ENCODE peak calls at places on chromosomes 12 and 14, in nine cellular contexts. X is PC-9, G is mesothelial cell of epicardium, N is left lung, D is AG10803, I is suprapubic skin, B is bronchial epithelial cell, M is kidney, C is brain microvascular endothelial cell. A is an unnamed sample.

GRCh38 chr14:22007278-22008097 is 333.9 kb upstream of the OR4E1 start:
- DNase-seq in X (no peak), G (no peak), C (no peak), D (no peak), M (no peak), I (no peak), B (no peak), N (no peak), A (no peak)

GRCh38 chr12:131757111-131757510 is 46.2 kb downstream of the SFSWAP start:
- DNase-seq in C (no peak), D (no peak), X (no peak), N (no peak), B (no peak), G (no peak), I (no peak), M (no peak), A (no peak)

GRCh38 chr12:93722757-93723567 is 45.8 kb downstream of the CRADD start:
- DNase-seq in D (peak; percentile 27), X (peak; percentile 93), B (peak; percentile 62), N (no peak), G (no peak), I (no peak), M (no peak), C (no peak), A (no peak)

GRCh38 chr14:21087294-21088091 is 11.0 kb downstream of the ZNF219 start:
- DNase-seq in M (no peak), B (peak; percentile 84), C (peak; percentile 95), D (peak; percentile 94), N (no peak), I (no peak), X (no peak), G (no peak), A (no peak)

GRCh38 chr14:82354126-82354525 is 820.5 kb upstream of the SEL1L start:
- DNase-seq in M (no peak), C (no peak), B (no peak), G (no peak), D (no peak), X (no peak), N (no peak), I (no peak), A (no peak)

GRCh38 chr12:7054925-7055324 is 5.6 kb upstream of the C1S start:
- DNase-seq in I (no peak), C (no peak), N (no peak), M (no peak), G (no peak), D (no peak), B (no peak), X (no peak), A (no peak)

GRCh38 chr12:67519824-67520433 is 128.6 kb upstream of the DYRK2 start:
- DNase-seq in X (peak; percentile 80), D (no peak), B (no peak), G (no peak), I (peak; percentile 62), N (no peak), M (no peak), C (no peak), A (no peak)

GRCh38 chr14:58922211-58922940 is 266.1 kb upstream of the DAAM1 start:
- DNase-seq in D (peak; percentile 70), N (no peak), X (no peak), M (no peak), C (no peak), G (no peak), B (peak; percentile 59), I (no peak), A (no peak)

GRCh38 chr12:98587084-98587483 is 6.4 kb upstream of the SLC25A3 start:
- DNase-seq in N (no peak), M (no peak), D (no peak), X (no peak), B (no peak), C (no peak), G (no peak), I (no peak), A (no peak)

GRCh38 chr12:10235761-10236631 is 23.3 kb downstream of the GABARAPL1 start:
- DNase-seq in G (no peak), B (peak; percentile 28), C (no peak), I (no peak), D (peak; percentile 41), X (peak; percentile 43), M (no peak), N (no peak), A (no peak)

GRCh38 chr14:101359221-101360044 is 201.9 kb upstream of the DIO3 start:
- DNase-seq in D (peak; percentile 3), I (no peak), C (no peak), B (no peak), X (peak; percentile 83), M (no peak), N (no peak), G (no peak), A (peak; percentile 73)

GRCh38 chr12:58896278-58896677 is 24.0 kb downstream of the LRIG3 start:
- DNase-seq in I (no peak), B (peak; percentile 69), C (no peak), G (no peak), N (no peak), D (no peak), M (no peak), X (peak; percentile 63), A (no peak)

GRCh38 chr12:59055204-59055839 is 135.0 kb upstream of the LRIG3 start:
- DNase-seq in G (no peak), B (peak; percentile 99), D (peak; percentile 62), M (no peak), N (no peak), X (peak; percentile 95), I (no peak), C (peak; percentile 75), A (no peak)

DNA sequence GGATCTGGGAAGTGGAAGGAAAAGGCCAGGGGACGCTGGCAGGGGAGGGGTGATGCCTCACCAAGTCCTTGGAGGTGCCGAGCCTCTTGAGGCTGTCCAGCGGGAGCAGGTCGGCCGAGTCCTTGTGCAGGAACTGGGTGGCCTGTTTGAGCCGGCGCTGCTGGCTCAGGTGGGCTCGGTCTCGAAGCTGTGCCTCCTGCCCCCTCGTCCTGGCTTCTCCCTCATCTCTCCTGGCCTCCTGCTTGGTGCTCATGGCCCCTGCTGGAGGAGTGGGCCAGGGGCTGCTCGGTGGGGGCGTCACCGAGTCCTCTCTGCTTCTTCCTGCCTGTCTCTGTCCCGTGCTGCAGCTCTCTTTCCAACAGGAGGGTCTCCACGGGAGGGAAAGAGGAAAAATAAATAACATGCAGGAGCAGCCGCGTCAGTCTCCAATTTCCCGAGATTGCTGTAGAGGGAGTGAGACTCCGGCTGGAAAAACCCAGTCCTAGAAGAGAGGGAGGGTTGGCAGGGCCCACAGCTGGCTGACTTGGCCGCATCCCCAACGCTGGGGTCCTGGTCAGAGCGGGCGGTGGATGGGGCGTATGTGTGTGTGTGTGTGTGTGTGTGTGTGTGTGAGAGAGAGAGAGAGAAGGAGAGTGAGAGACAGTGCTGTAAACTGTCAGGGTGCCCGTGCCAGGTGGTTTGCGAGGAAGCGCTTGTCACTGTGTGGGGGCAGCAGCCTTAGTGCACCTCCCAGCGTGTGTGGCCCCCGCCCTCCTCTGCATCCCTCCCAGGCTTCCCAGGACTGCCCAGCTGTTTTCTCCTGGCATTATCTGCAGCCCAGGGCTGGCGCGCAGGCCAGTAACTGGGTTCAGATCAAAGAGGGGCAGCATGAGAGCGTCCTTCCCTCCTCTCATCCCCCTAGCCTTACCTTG is at the start of gene NRIP2:
- DNase-seq in B (no peak), I (no peak), C (peak; percentile 32), M (peak; percentile 81), D (peak; percentile 35), N (no peak), X (no peak), G (peak; percentile 60), A (no peak)
- TF ChIP-seq CTCF in B (no peak), I (no peak), C (peak; percentile 36), M (no peak), D (peak; percentile 16), N (no peak), X (no peak), G (no peak), A (peak; percentile 19)

GRCh38 chr12:77724367-77724957 is 106.2 kb upstream of the NAV3 start:
- DNase-seq in G (no peak), D (peak; percentile 45), B (peak; percentile 52), C (peak; percentile 48), M (no peak), N (no peak), I (no peak), X (no peak), A (no peak)
- TF ChIP-seq CTCF in G (peak; percentile 50), D (peak; percentile 79), B (peak; percentile 55), C (peak; percentile 66), M (peak; percentile 60), N (peak; percentile 34), I (no peak), X (peak; percentile 70), A (no peak)

DNA sequence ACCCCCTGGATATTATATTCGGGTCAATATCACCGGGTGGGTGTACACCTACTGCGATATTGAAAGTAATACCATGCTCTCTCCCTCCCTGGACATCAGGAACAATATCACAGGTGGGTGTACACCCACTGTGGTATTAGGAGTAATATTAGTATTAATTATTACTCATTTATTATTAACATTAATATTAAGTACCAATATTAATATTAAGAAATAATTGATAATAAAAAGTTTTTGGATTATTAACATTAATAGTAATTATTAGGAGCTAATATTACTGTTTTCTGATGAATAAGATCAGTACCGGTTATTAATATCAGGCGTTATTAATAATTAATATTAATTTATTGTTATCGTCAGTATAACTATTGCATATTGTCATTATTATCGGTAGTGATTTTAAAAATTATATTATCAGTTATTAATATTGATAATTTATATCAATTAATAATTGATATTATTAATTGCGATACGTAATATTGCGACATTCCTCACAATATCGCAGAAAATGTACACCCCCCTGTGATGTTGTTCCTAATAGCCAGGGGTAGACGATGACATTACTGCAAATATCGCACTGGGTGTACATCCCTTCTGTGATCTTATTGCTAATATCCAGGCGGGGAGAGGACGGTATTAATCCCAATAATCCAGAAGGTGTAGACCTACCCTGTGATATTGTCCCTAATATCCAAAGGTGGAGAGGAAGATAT is 17.0 kb downstream of the SMIM41 start:
- DNase-seq in I (no peak), B (no peak), N (no peak), D (no peak), C (no peak), G (no peak), X (no peak), M (no peak), A (no peak)
- TF ChIP-seq CTCF in I (no peak), B (no peak), N (no peak), D (no peak), C (no peak), G (no peak), X (no peak), M (no peak), A (no peak)

DNA sequence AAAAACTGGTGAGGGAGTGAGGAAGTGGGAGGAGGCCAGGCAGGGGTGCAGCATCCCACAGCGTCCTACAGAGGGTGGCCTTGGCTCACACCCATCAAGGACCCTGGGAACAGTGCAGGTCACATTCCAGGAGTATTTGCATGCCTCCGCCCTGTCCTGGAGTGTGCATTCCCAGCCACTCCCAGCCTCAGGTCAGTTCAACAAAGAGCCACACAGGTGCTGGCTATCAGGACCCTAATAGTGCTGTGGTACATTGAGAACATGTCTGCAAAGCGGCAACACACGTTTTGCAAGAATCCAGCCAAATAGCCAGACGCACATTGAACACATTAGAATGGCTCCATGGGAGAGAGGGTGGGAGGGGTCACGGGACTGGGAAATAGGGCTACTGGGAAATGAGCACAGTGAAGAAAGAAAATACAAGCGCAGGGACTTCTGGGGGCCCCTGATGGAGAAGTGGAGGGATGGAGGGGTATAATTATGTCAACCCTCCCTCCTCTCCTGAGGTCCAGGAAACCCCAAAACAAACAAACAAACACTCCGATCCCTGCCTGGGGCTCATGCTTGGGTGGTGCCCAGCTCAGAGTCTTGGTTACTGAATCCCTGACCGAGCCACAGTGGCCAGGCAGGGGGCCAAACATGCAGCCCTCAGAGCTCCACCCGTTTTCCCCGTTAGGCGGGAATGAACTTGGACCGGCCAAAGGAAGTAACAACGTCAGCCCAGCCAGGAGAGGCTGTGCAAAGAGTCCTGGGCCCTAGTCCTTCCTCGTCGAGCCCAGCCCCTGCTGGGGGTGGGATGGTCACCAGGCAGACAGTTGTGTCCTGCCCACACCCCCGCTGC is 36.4 kb downstream of the CMKLR1 start:
- DNase-seq in X (peak; percentile 64), I (peak; percentile 92), C (no peak), B (no peak), N (peak; percentile 69), M (peak; percentile 90), D (peak; percentile 76), G (no peak), A (peak; percentile 93)
- TF ChIP-seq CTCF in X (no peak), I (peak; percentile 4), C (peak; percentile 31), B (no peak), N (no peak), M (peak; percentile 4), D (no peak), G (no peak), A (no peak)